ENCODE peak calls at places on chromosomes 12 and 14, in ten cellular contexts. J is transverse colon; B is GM23338; R is ovary; N is stomach; O is fibroblast of pulmonary artery; P is breast epithelium; D is endodermal cell; E is astrocyte of the cerebellum; W is activated CD8-positive, alpha-beta T cell treated with anti-CD3 and anti-CD28 coated beads for 36 hours. Q is an unnamed sample.

GRCh38 chr12:92134638-92135274 is 10.9 kb downstream of the BTG1 start:
- DNase-seq in D (no peak), N (no peak), E (peak), O (peak), W (no peak), R (no peak), J (no peak), P (no peak), B (no peak), Q (no peak)

GRCh38 chr14:76975865-76976622 is 52.5 kb downstream of the IRF2BPL start:
- DNase-seq in O (no peak), E (no peak), D (no peak), R (no peak), W (no peak), B (no peak), N (no peak), J (no peak), P (no peak), Q (no peak)

GRCh38 chr12:95574799-95575452 is 23.6 kb upstream of the USP44 start:
- DNase-seq in J (no peak), W (no peak), D (peak), O (peak), P (no peak), N (no peak), R (no peak), E (peak), B (peak), Q (no peak)

GRCh38 chr14:89479802-89480201 is 62.8 kb upstream of the FOXN3 start:
- DNase-seq in W (no peak), D (no peak), J (no peak), P (no peak), B (no peak), E (no peak), R (no peak), N (no peak), O (peak), Q (no peak)

GRCh38 chr14:75267141-75267601 is 11.5 kb upstream of the FOS start:
- DNase-seq in W (no peak), J (no peak), D (no peak), P (no peak), E (no peak), N (no peak), B (peak), O (peak), R (no peak), Q (no peak)

GRCh38 chr12:56086096-56086495 is 6.1 kb downstream of the ERBB3 start:
- DNase-seq in P (peak), B (peak), J (peak), O (no peak), D (no peak), N (peak), W (no peak), E (no peak), R (no peak), Q (no peak)

GRCh38 chr12:461425-461824 is 1.7 kb downstream of the B4GALNT3 start:
- DNase-seq in E (no peak), O (no peak), J (peak), D (peak), R (no peak), P (no peak), B (no peak), W (no peak), N (no peak), Q (no peak)

GRCh38 chr12:93358821-93359220 is 18.9 kb upstream of the NUDT4 start:
- DNase-seq in O (no peak), D (no peak), W (no peak), P (no peak), E (no peak), N (no peak), R (no peak), B (no peak), J (no peak), Q (no peak)

GRCh38 chr12:95522692-95523091 is 28.6 kb downstream of the USP44 start:
- DNase-seq in J (no peak), N (no peak), W (no peak), B (peak), E (no peak), R (no peak), O (no peak), P (no peak), D (no peak), Q (no peak)

GRCh38 chr12:5571115-5571514 is 139.2 kb downstream of the NTF3 start:
- DNase-seq in B (no peak), P (no peak), D (no peak), J (no peak), W (no peak), E (no peak), O (no peak), N (no peak), R (no peak), Q (no peak)

GRCh38 chr12:45909041-45909713 is 81.2 kb downstream of the SCAF11 start:
- DNase-seq in R (no peak), N (no peak), E (no peak), P (no peak), W (no peak), O (no peak), J (no peak), D (no peak), B (no peak), Q (no peak)

GRCh38 chr14:29321646-29322045 is 555.1 kb downstream of the FOXG1 start:
- DNase-seq in B (no peak), P (no peak), J (no peak), E (no peak), O (peak), N (no peak), R (no peak), W (no peak), D (no peak), Q (no peak)

GRCh38 chr14:65470404-65470880 is 57.9 kb downstream of the FUT8 start:
- DNase-seq in R (no peak), W (no peak), E (no peak), B (peak), N (no peak), D (peak), O (no peak), J (no peak), P (no peak), Q (no peak)

GRCh38 chr12:116473416-116473815 is 85.8 kb upstream of the MAP1LC3B2 start:
- DNase-seq in N (no peak), E (no peak), J (no peak), D (no peak), R (no peak), W (no peak), O (no peak), P (no peak), B (no peak), Q (no peak)

GRCh38 chr12:91986084-91986483 is 159.6 kb downstream of the BTG1 start:
- DNase-seq in B (peak), O (no peak), W (no peak), N (no peak), E (peak), J (no peak), D (no peak), P (peak), R (no peak), Q (no peak)

GRCh38 chr14:67971627-67972625 is 152.3 kb downstream of the RAD51B start:
- DNase-seq in E (no peak), R (no peak), B (no peak), J (no peak), O (peak), N (no peak), D (no peak), P (no peak), W (no peak), Q (no peak)

GRCh38 chr12:94010307-94010706 is 138.1 kb upstream of the PLXNC1 start:
- DNase-seq in N (no peak), B (peak), P (no peak), E (no peak), R (no peak), J (no peak), D (peak), W (no peak), O (no peak), Q (no peak)

GRCh38 chr12:524167-524951 is 64.6 kb downstream of the B4GALNT3 start:
- DNase-seq in R (no peak), B (no peak), D (no peak), W (no peak), O (no peak), E (no peak), P (peak), N (peak), J (no peak), Q (no peak)

GRCh38 chr14:69699743-69700309 is 67.1 kb upstream of the SRSF5 start:
- DNase-seq in R (no peak), E (no peak), O (no peak), N (peak), B (no peak), J (no peak), D (no peak), W (no peak), P (no peak), Q (no peak)

GRCh38 chr12:101567918-101568317 is 26.9 kb upstream of the MYBPC1 start:
- DNase-seq in D (no peak), E (no peak), O (no peak), N (no peak), P (no peak), W (no peak), R (no peak), B (no peak), J (no peak), Q (no peak)

GRCh38 chr12:79939728-79940306 is 4.9 kb upstream of the PPP1R12A start:
- DNase-seq in N (no peak), O (no peak), D (no peak), E (no peak), R (no peak), P (no peak), W (no peak), B (no peak), J (no peak), Q (no peak)

GRCh38 chr12:71972441-71973074 is 33.9 kb downstream of the TPH2 start:
- DNase-seq in B (peak), N (no peak), P (no peak), O (no peak), D (peak), W (no peak), J (no peak), E (no peak), R (no peak), Q (no peak)

GRCh38 chr12:59472273-59472672 is 123.6 kb upstream of the SLC16A7 start:
- DNase-seq in W (peak), D (no peak), E (no peak), O (no peak), N (no peak), P (no peak), B (no peak), R (no peak), J (no peak), Q (no peak)

GRCh38 chr12:64221656-64222010 is 463 bp downstream of the KICS2 start:
- DNase-seq in E (peak), O (peak), N (peak), D (peak), R (peak), B (peak), W (peak), P (peak), J (peak), Q (peak)

GRCh38 chr14:48936352-48936751 is 649.8 kb downstream of the RPS29 start:
- DNase-seq in D (no peak), P (no peak), W (no peak), B (no peak), J (no peak), O (peak), E (peak), N (no peak), R (no peak), Q (no peak)

GRCh38 chr12:48796976-48797375 is 8.1 kb upstream of the ADCY6 start:
- DNase-seq in R (no peak), B (no peak), W (peak), E (no peak), D (no peak), J (no peak), P (no peak), N (no peak), O (no peak), Q (no peak)

GRCh38 chr14:90903101-90903500 is 86.9 kb upstream of the TTC7B start:
- DNase-seq in B (peak), D (peak), N (peak), E (peak), O (peak), W (peak), P (peak), R (peak), J (peak), Q (peak)

GRCh38 chr12:71169286-71169685 is 11.5 kb upstream of the TSPAN8 start:
- DNase-seq in P (no peak), R (no peak), B (no peak), O (no peak), J (no peak), N (no peak), W (no peak), E (no peak), D (no peak), Q (no peak)

GRCh38 chr12:126389961-126390360 is 1324.7 kb downstream of the AACS start:
- DNase-seq in W (no peak), E (no peak), B (no peak), N (no peak), P (no peak), D (no peak), J (no peak), O (no peak), R (no peak), Q (no peak)

GRCh38 chr12:127393896-127394295 is 873.1 kb upstream of the TMEM132C start:
- DNase-seq in P (no peak), D (no peak), N (no peak), O (peak), W (no peak), J (no peak), B (no peak), R (no peak), E (no peak), Q (no peak)

GRCh38 chr12:120584343-120585149 is 3.3 kb upstream of the POP5 start:
- DNase-seq in D (peak), O (no peak), B (peak), R (peak), P (peak), E (no peak), W (peak), J (peak), N (peak), Q (peak)

GRCh38 chr12:121996050-121996944 is 25.4 kb upstream of the BCL7A start:
- DNase-seq in O (no peak), B (no peak), J (no peak), P (no peak), E (no peak), R (no peak), W (no peak), N (no peak), D (no peak), Q (no peak)

GRCh38 chr12:6915789-6916285 is 1.5 kb downstream of the ENO2 start:
- DNase-seq in O (no peak), J (no peak), P (no peak), D (no peak), E (no peak), B (no peak), R (no peak), W (no peak), N (no peak), Q (no peak)
- TF ChIP-seq CTCF in O (no peak), J (no peak), P (no peak), D (no peak), E (no peak), B (no peak), R (no peak), W (no peak), N (no peak), Q (no peak)

GRCh38 chr14:100165376-100165775 is 5.9 kb upstream of the DEGS2 start:
- DNase-seq in R (no peak), N (peak), J (peak), E (no peak), D (peak), B (peak), W (no peak), P (no peak), O (no peak), Q (no peak)
- TF ChIP-seq CTCF in R (no peak), N (no peak), J (peak), E (no peak), D (peak), B (peak), W (no peak), P (no peak), O (no peak), Q (no peak)

DNA sequence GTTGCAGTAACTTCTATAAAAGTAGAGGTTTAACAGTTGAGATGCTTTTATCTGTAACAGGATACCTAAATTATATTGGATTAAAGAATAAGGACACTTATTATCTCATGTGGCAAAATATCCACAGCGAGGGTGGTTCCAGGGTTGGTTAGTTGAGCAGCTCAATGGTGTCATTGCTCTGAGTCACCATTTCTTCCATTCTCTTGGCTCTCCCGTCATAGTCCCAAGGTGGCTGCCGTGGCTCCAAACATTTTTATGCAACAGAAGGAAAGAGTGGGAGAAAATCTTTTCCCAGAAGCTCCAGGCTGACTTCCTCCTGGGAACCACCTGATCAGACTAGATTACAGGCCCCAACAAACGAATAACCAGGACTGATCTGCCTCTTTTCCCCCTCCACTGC is 15.0 kb upstream of the PPFIBP1 start:
- DNase-seq in J (no peak), B (no peak), D (no peak), N (no peak), R (no peak), O (no peak), W (no peak), P (no peak), E (no peak), Q (no peak)
- TF ChIP-seq CTCF in J (no peak), B (no peak), D (no peak), N (no peak), R (no peak), O (no peak), W (no peak), P (no peak), E (no peak), Q (no peak)

DNA sequence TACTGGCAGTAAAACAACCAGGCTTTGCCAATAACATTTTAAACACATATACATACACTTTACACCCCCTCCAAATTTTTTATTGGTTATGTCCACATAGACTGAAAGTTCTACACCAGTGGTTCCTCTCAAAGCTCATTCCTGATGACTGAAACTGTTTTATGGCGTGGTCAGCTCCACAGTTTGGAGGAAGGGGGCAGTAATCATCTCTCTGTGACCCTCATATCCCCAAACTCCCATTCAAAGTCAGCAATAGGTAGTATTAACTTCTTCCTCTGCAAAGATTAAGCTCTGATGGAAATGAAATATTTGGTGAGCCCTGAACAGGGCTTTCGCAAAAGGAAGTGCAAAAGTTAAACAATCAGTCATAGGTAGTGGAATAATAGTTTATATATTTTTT is 55.3 kb upstream of the DAAM1 start:
- DNase-seq in O (peak), W (no peak), E (no peak), P (no peak), B (peak), N (no peak), J (no peak), R (no peak), D (no peak), Q (no peak)
- TF ChIP-seq CTCF in O (peak), W (no peak), E (peak), P (no peak), B (peak), N (no peak), J (no peak), R (no peak), D (peak), Q (peak)

GRCh38 chr14:85085981-85086380 is 444.0 kb upstream of the FLRT2 start:
- DNase-seq in R (no peak), D (no peak), B (no peak), O (no peak), W (no peak), E (no peak), N (no peak), J (no peak), P (no peak), Q (no peak)
- TF ChIP-seq CTCF in R (no peak), D (no peak), B (no peak), O (no peak), W (no peak), E (no peak), N (no peak), J (no peak), P (no peak), Q (no peak)

DNA sequence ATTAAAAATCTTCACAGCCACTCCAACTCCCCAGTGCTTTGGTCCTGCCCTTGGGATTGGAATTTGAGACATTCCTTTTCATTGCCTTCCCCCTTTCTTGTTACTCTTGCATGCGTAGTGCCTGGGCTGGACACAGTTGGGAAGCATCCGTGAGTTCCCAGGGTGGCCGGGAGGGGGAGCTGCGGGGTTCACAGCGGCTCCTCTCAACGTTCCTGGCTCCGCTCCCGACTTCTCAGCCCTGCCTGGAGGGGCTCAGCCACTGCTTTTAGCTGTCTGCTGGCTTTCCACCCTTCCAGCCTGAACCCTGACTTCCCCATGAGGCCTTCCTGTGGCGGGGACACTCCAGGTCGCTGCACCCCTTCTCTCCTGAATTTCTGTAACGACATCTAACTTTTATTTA is 3.2 kb downstream of the TEX52 start:
- DNase-seq in N (peak), P (peak), D (peak), O (peak), B (peak), R (peak), W (peak), J (peak), E (peak), Q (peak)
- TF ChIP-seq CTCF in N (no peak), P (peak), D (peak), O (peak), B (peak), R (peak), W (peak), J (peak), E (peak), Q (peak)

GRCh38 chr14:93970589-93970966 is 5.8 kb downstream of the ASB2 start:
- DNase-seq in R (no peak), E (no peak), J (peak), P (no peak), D (no peak), W (peak), B (peak), O (peak), N (peak), Q (no peak)
- TF ChIP-seq CTCF in R (no peak), E (peak), J (peak), P (no peak), D (peak), W (peak), B (peak), O (peak), N (no peak), Q (peak)

GRCh38 chr14:40113671-40114070 is 681.4 kb upstream of the FBXO33 start:
- DNase-seq in D (no peak), P (no peak), W (no peak), O (no peak), N (no peak), B (no peak), J (no peak), E (no peak), R (no peak), Q (no peak)
- TF ChIP-seq CTCF in D (no peak), P (no peak), W (no peak), O (no peak), N (no peak), B (no peak), J (no peak), E (no peak), R (no peak), Q (no peak)